ENCODE peak calls at places on chromosomes 6 and 20, in ten cellular contexts. R, F, X, J, I, N, W, Q, E and V are unnamed samples.

GRCh38 chr20:21074605-21075336 is 31.4 kb downstream of the LINC00237 start:
- DNase-seq in F (no peak), X (no peak), J (no peak), N (no peak), Q (no peak), W (no peak), E (peak; percentile 48), R (no peak), I (peak; percentile 10), V (no peak)

GRCh38 chr6:81896561-81896960 is 144.1 kb upstream of the TENT5A start:
- DNase-seq in F (no peak), E (no peak), W (no peak), X (no peak), I (no peak), Q (peak; percentile 9), R (no peak), J (no peak), N (no peak), V (no peak)

GRCh38 chr6:72622094-72622540 is 253 bp downstream of the KCNQ5 start:
- DNase-seq in E (peak; percentile 40), W (peak; percentile 6), Q (peak; percentile 48), N (no peak), I (no peak), F (no peak), J (peak; percentile 45), X (peak; percentile 53), R (peak; percentile 52), V (peak; percentile 71)

GRCh38 chr20:50163570-50164317 is 10.2 kb upstream of the PEDS1 start:
- DNase-seq in W (no peak), J (peak; percentile 71), F (no peak), R (no peak), I (no peak), Q (peak; percentile 93), E (no peak), X (no peak), N (peak; percentile 86), V (no peak)

GRCh38 chr6:42974919-42975505 is 4.0 kb downstream of the PEX6 start:
- DNase-seq in J (no peak), E (no peak), Q (no peak), I (no peak), N (no peak), W (no peak), R (no peak), X (no peak), F (no peak), V (no peak)

GRCh38 chr6:20417819-20418218 is 16.1 kb downstream of the E2F3 start:
- DNase-seq in R (no peak), J (no peak), Q (no peak), E (no peak), I (no peak), W (no peak), X (no peak), F (no peak), N (no peak), V (no peak)

GRCh38 chr6:121335111-121336008 is 1.1 kb upstream of the TBC1D32 start:
- DNase-seq in W (no peak), J (no peak), F (no peak), N (no peak), Q (peak; percentile 18), X (no peak), I (no peak), R (no peak), E (no peak), V (no peak)

GRCh38 chr6:112130878-112131277 is 43.5 kb downstream of the FAM229B start:
- DNase-seq in R (no peak), Q (no peak), N (no peak), I (no peak), E (peak; percentile 9), F (no peak), X (no peak), W (no peak), J (no peak), V (no peak)

GRCh38 chr6:157611406-157611805 is 211.6 kb upstream of the SNX9 start:
- DNase-seq in Q (no peak), R (no peak), I (no peak), J (no peak), X (no peak), N (no peak), F (no peak), W (no peak), E (no peak), V (no peak)

GRCh38 chr6:157615411-157615763 is 207.7 kb upstream of the SNX9 start:
- DNase-seq in R (no peak), W (no peak), N (no peak), Q (peak; percentile 18), I (no peak), E (no peak), F (no peak), X (no peak), J (no peak), V (no peak)

GRCh38 chr6:157615951-157616350 is 207.1 kb upstream of the SNX9 start:
- DNase-seq in X (no peak), Q (no peak), W (no peak), J (no peak), I (no peak), F (no peak), E (no peak), R (no peak), N (no peak), V (no peak)

GRCh38 chr6:157613011-157613522 is 210.0 kb upstream of the SNX9 start:
- DNase-seq in Q (peak; percentile 68), F (peak; percentile 46), I (peak; percentile 94), X (no peak), R (no peak), W (no peak), E (peak; percentile 92), J (peak; percentile 18), N (no peak), V (no peak)

DNA sequence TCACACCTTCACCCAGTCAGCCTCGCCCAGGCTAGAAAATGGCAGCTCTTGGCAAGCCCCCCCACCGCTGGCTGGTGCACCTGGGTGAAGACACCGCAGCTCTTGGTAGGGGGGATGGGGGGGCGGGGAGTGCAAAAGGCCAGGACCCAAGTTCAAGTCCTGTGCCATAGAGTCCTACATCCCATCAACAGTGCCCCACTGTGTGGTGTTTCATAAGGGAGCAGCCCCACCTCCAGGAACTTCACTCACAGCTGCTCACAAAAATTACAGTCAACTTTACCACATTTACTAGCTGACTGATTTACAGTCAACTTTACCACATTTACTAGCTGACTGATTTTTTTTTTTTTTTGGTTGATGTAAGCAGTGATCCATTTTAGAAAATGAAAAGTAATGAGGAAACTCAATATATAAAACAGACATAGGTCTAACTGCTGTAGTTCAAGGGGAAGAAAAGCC is 209.0 kb upstream of the SNX9 start:
- DNase-seq in W (no peak), I (no peak), F (no peak), X (no peak), J (no peak), N (no peak), E (no peak), Q (peak; percentile 60), R (no peak), V (no peak)
- TF ChIP-seq CTCF in W (no peak), I (no peak), F (no peak), X (no peak), J (peak; percentile 34), N (no peak), E (no peak), Q (no peak), R (no peak), V (no peak)

GRCh38 chr20:32577023-32577422 is 8.1 kb downstream of the NOL4L start:
- DNase-seq in R (no peak), I (no peak), X (no peak), W (no peak), Q (no peak), N (no peak), E (no peak), J (no peak), F (no peak), V (no peak)
- TF ChIP-seq CTCF in R (no peak), I (no peak), X (no peak), W (no peak), Q (peak; percentile 22), N (no peak), E (no peak), J (no peak), F (no peak), V (peak; percentile 69)

GRCh38 chr20:23508449-23508848 is 17.5 kb downstream of the CST8 start:
- DNase-seq in N (no peak), I (no peak), J (no peak), X (no peak), Q (no peak), F (no peak), R (no peak), W (no peak), E (no peak), V (no peak)

GRCh38 chr20:23508896-23509579 is 18.1 kb downstream of the CST8 start:
- DNase-seq in F (no peak), R (no peak), E (no peak), Q (no peak), I (no peak), X (no peak), J (no peak), N (no peak), W (no peak), V (no peak)

GRCh38 chr20:23509580-23509913 is 18.6 kb downstream of the CST8 start:
- DNase-seq in R (no peak), J (no peak), W (no peak), F (no peak), Q (no peak), N (no peak), X (no peak), E (no peak), I (no peak), V (no peak)

GRCh38 chr20:23510000-23510590 is 19.2 kb downstream of the CST8 start:
- DNase-seq in X (no peak), E (no peak), Q (no peak), N (no peak), R (no peak), I (no peak), J (no peak), W (no peak), F (no peak), V (no peak)

DNA sequence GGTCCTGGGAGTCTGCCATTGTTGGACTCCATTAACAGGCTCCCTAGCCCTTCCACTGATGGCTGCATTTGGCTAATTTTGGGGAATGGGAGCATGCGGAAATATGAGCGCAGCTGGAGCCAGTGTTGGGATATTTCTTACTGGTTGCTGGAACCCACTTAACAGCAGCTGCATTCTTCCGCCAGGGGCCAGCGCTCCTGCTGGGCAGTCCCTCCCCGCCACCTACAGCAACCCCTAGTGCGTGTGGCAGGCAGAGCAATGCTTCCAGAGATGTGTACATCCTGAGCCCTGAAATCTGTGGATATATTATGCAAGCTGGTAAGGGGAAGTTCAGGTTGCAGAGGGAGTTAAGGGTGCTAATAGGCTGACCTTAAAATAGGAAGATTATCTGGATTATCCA is 16.4 kb downstream of the CST8 start:
- DNase-seq in N (no peak), W (no peak), F (no peak), E (no peak), Q (no peak), R (no peak), I (no peak), X (no peak), J (no peak), V (no peak)
- TF ChIP-seq CTCF in N (no peak), W (no peak), F (no peak), E (no peak), Q (no peak), R (no peak), I (no peak), X (no peak), J (no peak), V (no peak)

GRCh38 chr6:907928-908327 is 215.0 kb upstream of the EXOC2 start:
- DNase-seq in I (no peak), E (no peak), F (no peak), Q (no peak), J (no peak), X (no peak), N (no peak), W (no peak), R (no peak), V (no peak)

GRCh38 chr6:916160-916559 is 223.2 kb upstream of the EXOC2 start:
- DNase-seq in I (no peak), F (no peak), R (no peak), E (no peak), J (no peak), X (no peak), N (no peak), Q (no peak), W (no peak), V (no peak)

GRCh38 chr6:917296-917695 is 224.4 kb upstream of the EXOC2 start:
- DNase-seq in I (no peak), J (no peak), W (no peak), E (no peak), Q (no peak), F (no peak), X (no peak), R (no peak), N (no peak), V (no peak)

GRCh38 chr6:917939-918338 is 225.0 kb upstream of the EXOC2 start:
- DNase-seq in R (no peak), I (no peak), N (no peak), E (no peak), Q (no peak), F (no peak), J (no peak), X (no peak), W (no peak), V (no peak)

DNA sequence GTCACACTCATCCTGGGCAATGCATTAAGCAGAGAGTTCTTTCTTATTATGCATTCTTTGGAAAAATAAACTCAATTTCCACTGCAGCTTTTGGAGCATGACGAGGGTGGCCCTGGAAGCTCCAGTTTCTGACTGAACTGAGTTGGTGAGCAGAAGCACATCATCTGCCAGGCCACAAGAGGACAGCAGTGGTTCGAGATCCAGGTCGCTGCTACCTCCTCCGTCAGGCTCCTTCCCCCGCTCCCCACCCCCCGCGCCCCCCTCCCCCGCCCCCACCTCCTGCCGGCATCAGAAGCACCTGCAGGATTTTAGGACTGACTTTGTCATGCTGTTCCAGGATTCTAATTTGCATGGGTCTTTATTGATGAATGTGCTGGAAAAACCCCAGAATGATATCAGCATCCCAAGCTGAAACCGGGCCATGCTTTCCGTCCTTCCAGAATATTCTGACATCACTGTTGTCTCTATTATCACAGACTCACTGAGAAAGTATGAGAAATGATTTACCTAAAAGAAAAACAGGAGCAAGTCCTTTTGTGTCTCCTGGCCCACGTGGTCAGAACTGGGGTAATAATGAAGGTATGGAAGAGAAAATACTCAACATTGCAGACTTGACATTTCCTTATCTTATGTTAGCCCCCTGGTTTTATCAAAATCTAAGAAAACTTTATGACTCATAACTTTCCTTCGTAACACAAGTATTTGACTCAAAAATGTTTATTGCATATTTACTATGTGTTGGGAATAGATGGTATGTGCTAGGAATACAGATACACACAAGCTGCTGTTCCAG is 220.1 kb upstream of the EXOC2 start:
- DNase-seq in Q (peak; percentile 56), J (peak; percentile 34), R (peak; percentile 46), F (no peak), W (no peak), N (no peak), I (no peak), E (peak; percentile 44), X (no peak), V (peak; percentile 44)
- TF ChIP-seq CTCF in Q (peak; percentile 83), J (peak; percentile 49), R (peak; percentile 27), F (peak; percentile 78), W (peak; percentile 44), N (no peak), I (peak; percentile 84), E (peak; percentile 64), X (peak; percentile 29), V (no peak)